ENCODE peak calls at places on chromosomes 3 and 15, in six cellular contexts. H is WTC11, Q is A549, N is HepG2, C is endothelial cell of umbilical vein, V is K562. D is an unnamed sample.

GRCh38 chr15:34206016-34206415 is 3.9 kb downstream of the KATNBL1 start:
- DNase-seq in H (no peak), Q (no peak), N (no peak), C (no peak), V (no peak), D (no peak)

GRCh38 chr15:60392601-60392985 is 5.2 kb downstream of the ANXA2 start:
- DNase-seq in H (no peak), Q (peak), N (peak), C (peak), V (peak), D (no peak)

GRCh38 chr3:158200973-158201372 is 91.1 kb downstream of the RSRC1 start:
- DNase-seq in H (no peak), Q (no peak), N (no peak), C (no peak), V (no peak), D (no peak)

GRCh38 chr3:143090966-143091365 is 28.6 kb upstream of the CHST2 start:
- DNase-seq in H (no peak), Q (no peak), N (no peak), C (no peak), V (no peak), D (no peak)

GRCh38 chr3:127715541-127715940 is 42.8 kb downstream of the ABTB1 start:
- DNase-seq in H (no peak), Q (no peak), N (no peak), C (no peak), V (no peak), D (no peak)

GRCh38 chr3:113268917-113269316 is 57.6 kb downstream of the BOC start:
- DNase-seq in H (no peak), Q (no peak), N (no peak), C (no peak), V (no peak), D (no peak)

GRCh38 chr3:152458725-152459515 is 190.2 kb downstream of the MBNL1 start:
- DNase-seq in H (no peak), Q (no peak), N (no peak), C (no peak), V (no peak), D (no peak)

GRCh38 chr3:44555753-44556152 is 760 bp downstream of the ZKSCAN7 start:
- DNase-seq in H (no peak), Q (no peak), N (peak), C (no peak), V (no peak), D (no peak)

GRCh38 chr3:74469151-74469550 is 145.3 kb downstream of the CNTN3 start:
- DNase-seq in H (no peak), Q (no peak), N (no peak), C (no peak), V (no peak), D (no peak)

GRCh38 chr3:106610362-106610997 is 741.7 kb upstream of the CBLB start:
- DNase-seq in H (no peak), Q (no peak), N (no peak), C (peak), V (no peak), D (no peak)

GRCh38 chr3:183122257-183122932 is 23.1 kb upstream of the MCCC1 start:
- DNase-seq in H (no peak), Q (peak), N (peak), C (peak), V (peak), D (no peak)

GRCh38 chr15:39851505-39852082 is 68.5 kb downstream of the GPR176 start:
- DNase-seq in H (no peak), Q (no peak), N (no peak), C (peak), V (no peak), D (no peak)

DNA sequence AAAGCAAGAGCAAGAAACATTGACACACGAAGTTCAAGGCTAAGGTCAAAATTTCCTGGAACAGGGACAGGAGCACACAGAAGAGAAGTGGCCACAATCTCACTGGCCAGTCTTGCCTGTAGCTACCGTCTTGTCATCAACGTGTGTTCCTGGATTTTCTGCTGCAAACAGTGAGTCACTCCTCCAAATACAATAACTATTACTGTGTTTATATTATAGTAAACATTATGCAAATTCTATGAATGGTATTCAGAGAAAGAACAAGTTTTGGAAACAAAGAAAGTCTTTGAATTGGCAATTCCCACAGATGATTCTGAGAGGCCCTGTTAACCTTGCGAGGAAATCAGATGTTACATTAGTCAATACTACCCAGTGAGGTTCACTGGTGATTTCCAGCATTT is 220.5 kb downstream of the FAM43A start:
- DNase-seq in H (no peak), Q (no peak), N (peak), C (peak), V (no peak), D (no peak)
- TF ChIP-seq JUN in H (no peak), Q (no peak), N (no peak), C (peak), V (no peak), D (no peak)

GRCh38 chr3:160134964-160135363 is 90.3 kb upstream of the C3orf80 start:
- DNase-seq in H (no peak), Q (no peak), N (no peak), C (no peak), V (no peak), D (no peak)
- TF ChIP-seq JUN in H (no peak), Q (no peak), N (no peak), C (no peak), V (no peak), D (no peak)

GRCh38 chr15:84982301-84982920 is 755 bp downstream of the PDE8A start:
- DNase-seq in H (no peak), Q (no peak), N (peak), C (peak), V (peak), D (no peak)
- TF ChIP-seq JUN in H (no peak), Q (no peak), N (no peak), C (no peak), V (no peak), D (no peak)

GRCh38 chr15:68701886-68702285 is 118.8 kb downstream of the ANP32A start:
- DNase-seq in H (no peak), Q (no peak), N (no peak), C (no peak), V (no peak), D (no peak)
- TF ChIP-seq JUN in H (no peak), Q (no peak), N (no peak), C (no peak), V (no peak), D (no peak)

DNA sequence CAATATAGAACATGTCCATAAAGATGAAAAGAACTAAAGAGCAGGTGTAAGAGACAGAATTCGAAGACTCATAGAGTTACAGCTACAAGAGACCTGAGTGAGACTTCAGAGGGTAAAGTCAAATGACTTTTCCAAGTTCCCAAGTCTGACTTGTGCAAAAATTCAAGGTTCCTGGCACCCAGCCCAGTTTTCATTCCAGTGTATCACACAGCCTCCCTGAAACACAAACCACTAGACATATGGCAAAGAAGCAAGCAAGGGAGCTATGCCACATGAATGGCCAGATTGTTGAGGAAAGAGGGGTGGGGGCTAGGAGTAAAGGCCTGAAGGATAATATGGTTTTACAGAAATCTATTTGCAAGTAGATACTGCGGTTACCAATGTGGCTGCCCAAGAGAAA is 301.3 kb downstream of the MECOM start:
- DNase-seq in H (no peak), Q (no peak), N (no peak), C (peak), V (peak), D (no peak)
- TF ChIP-seq JUN in H (no peak), Q (no peak), N (no peak), C (no peak), V (no peak), D (no peak)

GRCh38 chr3:46998121-46998851 is 18.8 kb downstream of the NBEAL2 start:
- DNase-seq in H (peak), Q (peak), N (peak), C (peak), V (peak), D (peak)
- TF ChIP-seq JUN in H (no peak), Q (no peak), N (no peak), C (no peak), V (no peak), D (no peak)

DNA sequence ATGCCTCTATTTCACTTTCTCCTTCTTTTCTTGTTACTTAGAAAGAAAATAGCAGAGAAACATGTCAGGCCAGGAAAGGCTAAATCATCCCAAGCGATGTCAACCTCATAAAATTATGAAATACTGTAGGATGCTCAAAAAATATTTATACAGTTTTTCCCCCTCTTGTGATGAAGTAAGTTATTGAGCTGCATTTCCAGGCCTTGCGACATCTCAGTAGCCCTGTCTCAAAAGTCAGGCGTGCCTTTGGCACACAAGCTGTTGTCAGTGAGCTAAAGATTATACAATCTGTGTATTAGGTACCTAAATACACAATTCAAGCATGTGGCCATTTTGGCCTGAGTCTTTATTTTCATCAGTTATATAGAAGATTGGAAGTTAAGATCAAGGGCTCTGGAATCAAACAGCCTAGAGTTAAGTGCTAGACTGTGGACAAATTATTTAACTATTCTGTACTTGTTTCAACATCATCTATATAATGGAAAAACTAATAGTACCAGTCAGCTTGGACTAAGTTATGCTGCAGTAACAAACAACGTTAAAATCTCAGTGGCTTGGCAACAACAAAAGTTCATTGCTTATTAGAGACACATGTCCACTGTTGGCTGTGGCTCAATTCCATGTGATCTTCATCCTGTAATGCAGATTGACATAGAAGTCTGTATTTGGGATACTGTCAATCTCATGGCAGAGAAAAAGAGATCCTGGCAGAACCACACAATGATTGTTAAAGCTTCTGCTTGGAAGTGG is 406.4 kb upstream of the PROK2 start:
- DNase-seq in H (no peak), Q (no peak), N (no peak), C (no peak), V (no peak), D (no peak)
- TF ChIP-seq JUN in H (no peak), Q (no peak), N (no peak), C (no peak), V (no peak), D (no peak)

D was measured in H1.